ENCODE peak calls at places on chromosomes 3 and 15, in nine cellular contexts. T, U, D, N, P, K, O, F and Q are unnamed samples.

GRCh38 chr3:160904691-160905090 is 148.7 kb downstream of the PPM1L start:
- DNase-seq in T (no peak), U (no peak), D (no peak), N (no peak), P (no peak), K (no peak), O (no peak), F (no peak), Q (no peak)

GRCh38 chr3:44584646-44585501 is at the start of gene ZNF660:
- DNase-seq in T (peak; percentile 79), U (no peak), D (no peak), N (peak; percentile 10), P (no peak), K (peak; percentile 97), O (peak; percentile 55), F (peak; percentile 27), Q (peak; percentile 92)

GRCh38 chr3:99825239-99825638 is 7.6 kb downstream of the CMSS1 start:
- DNase-seq in T (no peak), U (no peak), D (no peak), N (peak; percentile 49), P (no peak), K (no peak), O (peak; percentile 82), F (no peak), Q (no peak)

GRCh38 chr3:2205692-2206091 is 107.0 kb downstream of the CNTN4 start:
- DNase-seq in T (no peak), U (no peak), D (no peak), N (no peak), P (no peak), K (no peak), O (no peak), F (no peak), Q (no peak)

GRCh38 chr3:170689218-170689874 is 103.5 kb upstream of the SLC7A14 start:
- DNase-seq in T (no peak), U (peak; percentile 84), D (no peak), N (no peak), P (no peak), K (peak; percentile 83), O (peak; percentile 62), F (no peak), Q (no peak)

GRCh38 chr15:99331366-99331765 is 80.1 kb downstream of the LRRC28 start:
- DNase-seq in T (no peak), U (no peak), D (no peak), N (no peak), P (no peak), K (no peak), O (no peak), F (no peak), Q (no peak)

GRCh38 chr3:71723452-71724170 is 1.6 kb downstream of the EIF4E3 start:
- DNase-seq in T (no peak), U (no peak), D (no peak), N (no peak), P (no peak), K (no peak), O (no peak), F (no peak), Q (no peak)

GRCh38 chr3:49454457-49454856 is 15.6 kb upstream of the DAG1 start:
- DNase-seq in T (no peak), U (no peak), D (no peak), N (peak; percentile 67), P (no peak), K (peak; percentile 95), O (no peak), F (peak; percentile 61), Q (no peak)

GRCh38 chr3:170331143-170331542 is 26.4 kb upstream of the SKIL start:
- DNase-seq in T (no peak), U (no peak), D (no peak), N (peak; percentile 36), P (no peak), K (no peak), O (peak; percentile 93), F (peak; percentile 84), Q (no peak)

GRCh38 chr15:64742921-64743320 is 32.5 kb downstream of the RBPMS2 start:
- DNase-seq in T (no peak), U (no peak), D (no peak), N (no peak), P (no peak), K (no peak), O (no peak), F (no peak), Q (no peak)

GRCh38 chr3:139456391-139456790 is 19.9 kb downstream of the RBP2 start:
- DNase-seq in T (no peak), U (no peak), D (no peak), N (no peak), P (no peak), K (no peak), O (no peak), F (no peak), Q (no peak)

GRCh38 chr3:67198374-67198773 is 200.3 kb downstream of the KBTBD8 start:
- DNase-seq in T (no peak), U (no peak), D (no peak), N (no peak), P (no peak), K (peak; percentile 12), O (no peak), F (no peak), Q (no peak)

GRCh38 chr3:5011555-5012256 is 32.5 kb downstream of the BHLHE40 start:
- DNase-seq in T (peak; percentile 92), U (no peak), D (no peak), N (peak; percentile 87), P (no peak), K (no peak), O (no peak), F (no peak), Q (no peak)

GRCh38 chr3:137163241-137163916 is 205.6 kb downstream of the IL20RB start:
- DNase-seq in T (no peak), U (no peak), D (no peak), N (no peak), P (no peak), K (peak; percentile 19), O (no peak), F (no peak), Q (no peak)

GRCh38 chr15:89426500-89426899 is 69.9 kb downstream of the RHCG start:
- DNase-seq in T (no peak), U (no peak), D (no peak), N (no peak), P (no peak), K (no peak), O (no peak), F (no peak), Q (no peak)

GRCh38 chr3:143786229-143787199 is 61.8 kb downstream of the SLC9A9 start:
- DNase-seq in T (no peak), U (peak; percentile 48), D (no peak), N (no peak), P (no peak), K (no peak), O (peak; percentile 47), F (peak; percentile 30), Q (no peak)

GRCh38 chr15:96327155-96327741 is 3.3 kb upstream of the NR2F2 start:
- DNase-seq in T (no peak), U (peak; percentile 64), D (peak; percentile 73), N (peak; percentile 85), P (peak; percentile 83), K (peak; percentile 75), O (peak; percentile 94), F (no peak), Q (no peak)

GRCh38 chr15:42549052-42549491 is 434 bp downstream of the HAUS2 start:
- DNase-seq in T (no peak), U (peak; percentile 8), D (peak; percentile 40), N (peak; percentile 65), P (no peak), K (peak; percentile 56), O (no peak), F (no peak), Q (no peak)

GRCh38 chr3:113695818-113696645 is at the start of gene USF3:
- DNase-seq in T (peak; percentile 97), U (peak; percentile 76), D (peak; percentile 39), N (peak; percentile 78), P (no peak), K (peak; percentile 81), O (peak; percentile 56), F (peak; percentile 79), Q (peak; percentile 95)
- TF ChIP-seq POLR2AphosphoS5 in T (peak; percentile 85), U (peak; percentile 6), D (peak; percentile 36), N (no peak), P (peak; percentile 80), K (peak; percentile 83), O (peak; percentile 45), F (no peak), Q (peak; percentile 49)

DNA sequence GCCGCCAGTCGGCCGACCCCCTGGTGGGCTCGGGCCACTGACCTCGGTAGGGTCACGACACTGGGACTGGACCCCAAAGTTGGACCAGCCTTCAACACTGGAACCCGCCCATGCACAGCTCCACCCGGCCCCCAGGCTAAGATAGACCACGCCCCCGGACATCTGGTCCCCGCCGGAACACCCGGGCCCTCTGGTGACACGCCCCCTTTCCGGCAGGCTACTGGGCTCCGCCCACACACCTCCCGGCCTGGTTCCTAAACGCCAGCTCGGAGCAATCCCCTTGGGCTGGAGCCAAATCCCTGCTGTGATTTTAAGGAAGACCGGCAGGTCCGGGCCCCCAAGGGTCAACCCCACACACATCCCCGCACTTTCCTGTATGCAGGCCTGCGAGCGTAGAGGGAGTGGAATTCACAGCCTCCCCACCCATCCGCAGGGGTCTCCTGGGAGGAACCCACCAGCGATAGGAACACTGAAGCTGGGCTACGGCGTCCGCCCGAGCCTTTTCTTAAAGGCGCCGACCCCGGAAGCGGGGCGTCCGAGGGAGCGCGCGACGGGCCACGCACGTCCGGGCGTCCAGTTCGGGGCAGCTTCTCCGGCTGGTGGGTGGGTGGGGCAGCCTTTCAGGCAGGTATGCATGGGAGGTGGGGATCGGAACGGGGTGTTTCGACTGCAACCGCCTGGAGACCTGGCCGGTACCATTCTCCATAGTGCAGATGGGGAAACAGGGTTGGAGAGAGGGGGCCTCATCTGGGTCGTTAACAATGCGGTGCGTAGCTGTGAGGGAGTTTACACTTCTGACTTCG is at the start of gene HEMK1:
- DNase-seq in T (peak; percentile 99), U (peak; percentile 97), D (peak; percentile 81), N (peak; percentile 95), P (peak; percentile 26), K (peak; percentile 99), O (peak; percentile 87), F (peak; percentile 99), Q (peak; percentile 100)
- TF ChIP-seq POLR2AphosphoS5 in T (peak; percentile 96), U (peak; percentile 91), D (peak; percentile 71), N (peak; percentile 47), P (peak; percentile 78), K (peak; percentile 76), O (peak; percentile 66), F (peak; percentile 74), Q (peak; percentile 89)

DNA sequence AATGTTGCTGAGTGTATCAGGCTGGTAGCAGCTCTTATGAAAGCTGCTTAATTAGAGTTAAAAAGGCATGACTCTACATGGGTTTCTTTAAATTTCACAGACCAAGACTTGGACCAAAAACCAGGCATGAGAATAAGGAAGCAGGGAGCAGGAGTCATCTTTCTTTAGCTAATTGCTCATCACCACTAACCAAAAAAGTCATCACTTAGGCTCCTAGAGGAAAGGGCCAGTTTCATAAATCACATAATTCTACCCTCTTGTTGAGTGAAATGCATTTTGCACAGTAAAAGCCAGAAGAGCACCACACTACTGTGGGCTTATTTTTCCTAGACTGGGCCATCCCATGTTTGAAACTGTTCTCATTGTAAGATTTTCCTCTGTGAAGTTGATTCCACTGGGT is 175.6 kb downstream of the GREM1 start:
- DNase-seq in T (no peak), U (no peak), D (no peak), N (no peak), P (no peak), K (no peak), O (no peak), F (no peak), Q (no peak)
- TF ChIP-seq POLR2AphosphoS5 in T (no peak), U (no peak), D (no peak), N (no peak), P (no peak), K (no peak), O (no peak), F (no peak), Q (no peak)

GRCh38 chr3:53891500-53892334 is at the start of gene SELENOK:
- DNase-seq in T (peak; percentile 99), U (peak; percentile 99), D (peak; percentile 98), N (peak; percentile 97), P (peak; percentile 75), K (peak; percentile 100), O (peak; percentile 99), F (peak; percentile 99), Q (peak; percentile 100)
- TF ChIP-seq POLR2AphosphoS5 in T (peak; percentile 99), U (peak; percentile 100), D (peak; percentile 86), N (peak; percentile 79), P (peak; percentile 76), K (peak; percentile 93), O (peak; percentile 73), F (peak; percentile 99), Q (peak; percentile 100)